ENCODE peak calls at places on chromosomes 3 and 15, in nine cellular contexts. Y, C, D, O, L, N, F, P and Z are unnamed samples.

GRCh38 chr15:87207251-87207650 is 1049.3 kb downstream of the NTRK3 start:
- DNase-seq in L (no peak), C (no peak), Y (no peak), F (no peak), N (no peak), D (no peak), O (no peak), P (no peak), Z (no peak)

GRCh38 chr3:48406443-48407431 is 23.1 kb downstream of the PLXNB1 start:
- DNase-seq in D (peak; percentile 9), P (no peak), N (no peak), O (no peak), F (no peak), L (peak; percentile 3), Y (peak; percentile 52), C (no peak), Z (no peak)

GRCh38 chr3:66481071-66482001 is 19.5 kb downstream of the LRIG1 start:
- DNase-seq in N (no peak), C (no peak), O (peak; percentile 90), P (peak; percentile 61), L (no peak), Y (no peak), F (no peak), D (no peak), Z (no peak)

GRCh38 chr15:63212050-63212973 is 22.9 kb downstream of the RAB8B start:
- DNase-seq in N (no peak), C (no peak), F (peak; percentile 88), P (no peak), D (no peak), Y (no peak), O (peak; percentile 87), L (no peak), Z (no peak)

GRCh38 chr3:149215474-149215873 is 6.2 kb downstream of the CP start:
- DNase-seq in F (no peak), D (no peak), L (no peak), P (no peak), O (no peak), C (no peak), Y (no peak), N (no peak), Z (no peak)

GRCh38 chr15:39127925-39128617 is 452.8 kb upstream of the THBS1 start:
- DNase-seq in Y (no peak), P (peak; percentile 23), F (peak; percentile 79), N (no peak), D (no peak), L (no peak), O (peak; percentile 97), C (no peak), Z (peak; percentile 25)

GRCh38 chr3:172087198-172087597 is 47.8 kb downstream of the FNDC3B start:
- DNase-seq in P (no peak), F (no peak), C (no peak), D (no peak), Y (no peak), N (no peak), L (no peak), O (no peak), Z (no peak)

GRCh38 chr3:95810468-95810867 is 1003.9 kb upstream of the EPHA6 start:
- DNase-seq in N (no peak), D (no peak), L (no peak), O (no peak), Y (no peak), P (no peak), F (no peak), C (no peak), Z (no peak)

GRCh38 chr3:38354588-38355344 is 8.2 kb downstream of the XYLB start:
- DNase-seq in F (peak; percentile 58), N (no peak), C (no peak), P (peak; percentile 47), L (no peak), O (peak; percentile 68), D (no peak), Y (no peak), Z (no peak)

GRCh38 chr3:55701997-55702396 is 214.9 kb upstream of the WNT5A start:
- DNase-seq in O (peak; percentile 86), Y (no peak), P (no peak), F (no peak), D (no peak), L (no peak), C (no peak), N (no peak), Z (no peak)

GRCh38 chr15:55434989-55435825 is 26.9 kb downstream of the PIERCE2 start:
- DNase-seq in F (peak; percentile 61), P (no peak), O (peak; percentile 64), C (no peak), L (peak; percentile 8), Y (no peak), D (no peak), N (no peak), Z (peak; percentile 6)

GRCh38 chr15:80426316-80426715 is 22.1 kb downstream of the ARNT2 start:
- DNase-seq in P (no peak), F (no peak), N (no peak), D (no peak), O (no peak), C (no peak), Y (no peak), L (no peak), Z (no peak)

GRCh38 chr3:46127503-46127902 is 80.6 kb downstream of the CCR1 start:
- DNase-seq in Y (no peak), O (peak; percentile 87), F (no peak), N (no peak), C (no peak), L (no peak), P (no peak), D (no peak), Z (peak; percentile 28)

GRCh38 chr3:14482271-14482721 is 57.8 kb downstream of the GRIP2 start:
- DNase-seq in F (no peak), P (no peak), O (no peak), N (no peak), D (no peak), C (no peak), L (peak; percentile 28), Y (no peak), Z (no peak)

GRCh38 chr3:149448331-149448831 is 26.1 kb upstream of the TM4SF4 start:
- DNase-seq in P (no peak), D (no peak), O (peak; percentile 78), N (no peak), F (no peak), L (no peak), C (peak; percentile 37), Y (no peak), Z (peak; percentile 24)

GRCh38 chr15:25248583-25249235 is 190.1 kb downstream of the UBE3A start:
- DNase-seq in F (no peak), P (peak; percentile 4), Y (peak; percentile 59), N (peak; percentile 5), C (peak; percentile 84), L (no peak), O (no peak), D (no peak), Z (no peak)

GRCh38 chr3:197692641-197693040 is 44.1 kb downstream of the RUBCN start:
- DNase-seq in D (no peak), P (no peak), N (no peak), C (no peak), O (peak; percentile 44), Y (no peak), F (no peak), L (no peak), Z (no peak)

GRCh38 chr3:123084192-123084591 is 17.4 kb downstream of the PDIA5 start:
- DNase-seq in N (no peak), F (no peak), P (peak; percentile 37), D (no peak), O (no peak), Y (no peak), L (no peak), C (no peak), Z (no peak)

GRCh38 chr15:73052679-73053397 is 575 bp downstream of the NEO1 start:
- DNase-seq in F (peak; percentile 18), C (no peak), L (peak; percentile 36), P (peak; percentile 48), Y (peak; percentile 72), D (peak; percentile 58), O (peak; percentile 38), N (peak; percentile 39), Z (peak; percentile 19)

GRCh38 chr15:73051402-73051810 is 857 bp upstream of the NEO1 start:
- DNase-seq in Y (peak; percentile 79), L (peak; percentile 6), P (peak; percentile 76), N (no peak), O (no peak), F (no peak), D (peak; percentile 41), C (no peak), Z (no peak)

GRCh38 chr15:73053398-73053723 is 1.1 kb downstream of the NEO1 start:
- DNase-seq in L (no peak), D (no peak), O (no peak), C (no peak), N (no peak), P (no peak), Y (no peak), F (no peak), Z (no peak)

GRCh38 chr15:73050561-73051297 is 1.5 kb upstream of the NEO1 start:
- DNase-seq in D (no peak), C (no peak), O (no peak), Y (no peak), F (no peak), P (no peak), N (no peak), L (no peak), Z (no peak)

GRCh38 chr15:73051811-73052678 is at the start of gene NEO1:
- DNase-seq in O (peak; percentile 70), C (peak; percentile 93), D (peak; percentile 80), P (peak; percentile 91), N (peak; percentile 90), F (peak; percentile 55), L (peak; percentile 50), Y (peak; percentile 94), Z (peak; percentile 41)
- TF ChIP-seq POLR2A in O (no peak), C (no peak), D (peak; percentile 54), P (peak; percentile 89), N (no peak), F (no peak), L (peak; percentile 46), Y (peak; percentile 26), Z (peak; percentile 32)

GRCh38 chr3:114056130-114057010 is at the start of the genes CCDC191 and QTRT2:
- DNase-seq in P (peak; percentile 99), D (peak; percentile 99), O (peak; percentile 99), F (peak; percentile 99), Y (peak; percentile 99), C (peak; percentile 100), N (peak; percentile 98), L (peak; percentile 100), Z (peak; percentile 82)
- TF ChIP-seq POLR2A in P (peak; percentile 57), D (peak; percentile 21), O (no peak), F (peak; percentile 54), Y (no peak), C (no peak), N (no peak), L (peak; percentile 35), Z (peak; percentile 33)

GRCh38 chr15:69462030-69462492 is 9.4 kb downstream of the RPLP1 start:
- DNase-seq in F (no peak), L (no peak), D (peak; percentile 16), N (peak; percentile 56), C (no peak), Y (peak; percentile 74), O (no peak), P (peak; percentile 54), Z (no peak)
- TF ChIP-seq POLR2A in F (no peak), L (no peak), D (no peak), N (no peak), C (no peak), Y (no peak), O (no peak), P (no peak), Z (no peak)

DNA sequence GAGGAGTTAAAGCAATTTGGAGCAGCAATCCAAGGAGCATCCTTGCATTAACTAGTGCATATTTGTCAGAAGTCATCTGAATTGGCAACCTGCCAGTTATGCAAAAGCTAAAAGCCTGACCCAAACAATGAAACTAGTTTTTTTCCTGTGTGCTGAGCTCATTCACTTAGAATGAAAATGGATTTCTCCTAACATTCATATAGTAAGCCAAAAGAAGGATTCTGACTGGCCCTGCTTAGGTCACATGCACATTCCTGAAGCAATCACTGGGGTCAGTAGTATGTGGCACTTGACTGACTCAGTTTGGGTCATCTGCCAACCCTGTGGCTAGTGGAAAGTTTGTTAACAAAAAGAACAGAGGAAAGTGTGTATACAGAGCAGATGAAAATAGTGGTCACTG is 30.5 kb downstream of the OXSM start:
- DNase-seq in P (no peak), Y (no peak), L (no peak), F (peak; percentile 34), O (peak; percentile 99), C (no peak), N (no peak), D (no peak), Z (peak; percentile 31)
- TF ChIP-seq POLR2A in P (no peak), Y (no peak), L (no peak), F (no peak), O (no peak), C (no peak), N (no peak), D (no peak), Z (no peak)